ENCODE peak calls at places on chromosomes 1 and 21, in eight cellular contexts. O is cardiac muscle cell, I is endodermal cell, H is brain microvascular endothelial cell, G is mesothelial cell of epicardium, N is dorsolateral prefrontal cortex, C is GM20000, X is adrenal gland. M is an unnamed sample.
A peak's percentile ranks its signal among the peaks of the same experiment; 100 is the strongest.

GRCh38 chr1:58837886-58838285 is 54.0 kb upstream of the JUN start:
- DNase-seq in N (no peak), C (no peak), O (no peak), I (no peak), X (no peak), G (no peak), H (no peak), M (no peak)

GRCh38 chr1:58528518-58528917 is 18.0 kb downstream of the OMA1 start:
- DNase-seq in I (no peak), O (peak; percentile 84), H (peak; percentile 42), X (no peak), N (no peak), C (no peak), G (no peak), M (no peak)

GRCh38 chr1:156726549-156727226 is 1.6 kb upstream of the METTL25B start:
- DNase-seq in N (no peak), X (peak; percentile 78), C (peak; percentile 78), O (peak; percentile 76), G (no peak), I (peak; percentile 89), H (peak; percentile 69), M (peak; percentile 79)

GRCh38 chr1:53959664-53960250 is 13.6 kb downstream of the LRRC42 start:
- DNase-seq in H (no peak), O (peak; percentile 46), N (no peak), G (no peak), C (no peak), X (no peak), I (no peak), M (no peak)

GRCh38 chr1:9668080-9668479 is 16.5 kb downstream of the PIK3CD start:
- DNase-seq in I (no peak), H (no peak), X (no peak), O (no peak), G (no peak), C (no peak), N (no peak), M (no peak)

GRCh38 chr21:37437376-37438080 is 71.0 kb downstream of the DYRK1A start:
- DNase-seq in X (no peak), N (no peak), I (no peak), H (no peak), G (no peak), C (no peak), O (no peak), M (no peak)

GRCh38 chr1:56080123-56080522 is 499.2 kb downstream of the PLPP3 start:
- DNase-seq in H (no peak), X (no peak), O (no peak), I (no peak), N (no peak), C (no peak), G (no peak), M (no peak)

GRCh38 chr1:22838965-22839364 is 128.3 kb downstream of the EPHB2 start:
- DNase-seq in O (no peak), G (no peak), C (no peak), X (no peak), H (no peak), I (no peak), N (no peak), M (no peak)

GRCh38 chr21:46256501-46256994 is 28.0 kb upstream of the LSS start:
- DNase-seq in N (no peak), G (no peak), H (no peak), I (no peak), X (peak; percentile 73), O (no peak), C (no peak), M (no peak)

GRCh38 chr1:23169219-23169575 is 541 bp upstream of the LUZP1 start:
- DNase-seq in H (no peak), X (no peak), N (no peak), I (no peak), C (no peak), O (no peak), G (no peak), M (no peak)

GRCh38 chr21:32602099-32602498 is 10.1 kb downstream of the CFAP298 start:
- DNase-seq in O (no peak), H (no peak), C (no peak), I (no peak), G (no peak), N (no peak), X (no peak), M (no peak)

GRCh38 chr1:67594764-67595163 is 90.2 kb upstream of the GADD45A start:
- DNase-seq in C (no peak), O (no peak), N (no peak), H (no peak), X (no peak), G (no peak), I (no peak), M (no peak)

GRCh38 chr1:99659755-99660210 is 13.9 kb downstream of the PALMD start:
- DNase-seq in N (no peak), C (no peak), X (no peak), G (no peak), H (no peak), O (peak; percentile 27), I (no peak), M (no peak)

GRCh38 chr21:33584455-33584854 is 4.0 kb downstream of the DONSON start:
- DNase-seq in N (no peak), I (no peak), H (no peak), G (no peak), C (no peak), X (no peak), O (peak; percentile 16), M (no peak)

DNA sequence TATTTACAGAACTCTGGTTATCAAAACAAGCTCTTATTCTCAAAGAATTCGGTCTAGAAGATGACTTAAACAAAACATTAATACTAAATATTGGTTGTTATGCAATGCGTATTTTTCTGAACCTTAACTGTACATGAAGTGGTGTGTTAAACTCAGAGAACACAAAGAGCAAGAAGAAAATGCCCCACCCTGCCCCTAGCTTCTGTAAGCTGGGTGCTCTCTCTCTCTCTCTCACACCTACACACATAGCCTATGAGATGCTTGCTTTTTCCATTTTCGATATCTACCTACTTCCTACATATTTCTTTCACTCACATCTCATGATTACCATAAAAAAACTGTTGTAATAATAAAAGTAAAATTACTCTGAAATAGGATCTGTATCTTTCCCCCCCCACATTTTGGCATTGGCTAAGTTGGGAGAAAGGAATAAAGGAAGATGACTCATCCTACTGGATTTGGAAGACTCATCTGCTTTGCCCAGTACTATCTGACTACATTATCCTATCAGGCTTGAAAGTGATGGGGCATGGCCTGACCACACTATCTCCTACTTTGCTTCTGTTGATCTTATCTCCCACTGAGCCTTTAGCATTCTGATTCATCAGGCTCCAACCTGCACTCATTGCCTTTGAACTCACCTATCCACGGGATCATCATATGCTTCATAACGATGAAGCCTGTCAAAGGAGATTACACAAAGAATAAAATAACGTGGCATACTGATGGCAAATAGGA is 2.9 kb downstream of the CRYZ start:
- DNase-seq in C (no peak), X (no peak), O (peak; percentile 42), H (peak; percentile 48), N (no peak), G (no peak), I (peak; percentile 53), M (no peak)
- TF ChIP-seq CTCF in C (no peak), X (no peak), O (no peak), H (no peak), N (no peak), G (no peak), I (no peak), M (no peak)

GRCh38 chr1:3911521-3911845 is 11.4 kb upstream of the C1orf174 start:
- DNase-seq in N (no peak), G (no peak), H (no peak), X (no peak), O (no peak), C (no peak), I (no peak), M (no peak)

GRCh38 chr1:3910049-3910731 is 10.1 kb upstream of the C1orf174 start:
- DNase-seq in O (no peak), X (no peak), N (peak; percentile 39), I (no peak), G (no peak), H (no peak), C (no peak), M (no peak)

GRCh38 chr1:3911981-3912808 is 12.1 kb upstream of the C1orf174 start:
- DNase-seq in O (no peak), X (no peak), C (no peak), N (peak; percentile 38), G (no peak), H (no peak), I (no peak), M (no peak)

GRCh38 chr1:3909615-3910014 is 9.5 kb upstream of the C1orf174 start:
- DNase-seq in O (no peak), N (peak; percentile 16), X (no peak), H (no peak), C (no peak), I (no peak), G (no peak), M (no peak)

GRCh38 chr1:3910769-3911520 is 10.9 kb upstream of the C1orf174 start:
- DNase-seq in I (peak; percentile 96), C (peak; percentile 85), N (peak; percentile 64), G (peak; percentile 89), X (peak; percentile 78), O (peak; percentile 58), H (peak; percentile 28), M (peak; percentile 80)
- TF ChIP-seq CTCF in I (peak; percentile 95), C (peak; percentile 84), N (peak; percentile 78), G (peak; percentile 79), X (peak; percentile 62), O (peak; percentile 67), H (peak; percentile 85), M (peak; percentile 68)

DNA sequence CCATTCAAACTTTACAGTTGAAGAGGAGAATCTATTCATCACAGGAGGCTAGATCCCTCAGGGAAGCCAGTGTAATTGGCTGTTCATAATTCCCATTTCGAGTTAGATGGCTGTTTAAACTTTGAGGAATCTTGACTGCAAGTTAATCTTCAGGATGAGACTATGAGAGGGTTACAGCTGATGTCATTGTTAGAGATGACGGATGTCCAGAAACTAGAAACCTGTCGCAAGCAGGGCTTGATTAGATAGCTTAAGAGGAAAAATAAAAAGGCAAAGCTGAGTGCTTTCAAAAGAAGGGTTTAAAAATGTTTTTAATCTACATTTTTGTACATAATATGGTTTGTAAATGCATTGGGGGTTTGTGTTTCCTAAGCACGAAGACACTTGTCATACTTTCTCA is 156.9 kb downstream of the ADSS2 start:
- DNase-seq in G (no peak), H (no peak), N (no peak), C (no peak), O (no peak), I (no peak), X (no peak), M (no peak)
- TF ChIP-seq CTCF in G (no peak), H (no peak), N (no peak), C (no peak), O (no peak), I (no peak), X (no peak), M (no peak)

DNA sequence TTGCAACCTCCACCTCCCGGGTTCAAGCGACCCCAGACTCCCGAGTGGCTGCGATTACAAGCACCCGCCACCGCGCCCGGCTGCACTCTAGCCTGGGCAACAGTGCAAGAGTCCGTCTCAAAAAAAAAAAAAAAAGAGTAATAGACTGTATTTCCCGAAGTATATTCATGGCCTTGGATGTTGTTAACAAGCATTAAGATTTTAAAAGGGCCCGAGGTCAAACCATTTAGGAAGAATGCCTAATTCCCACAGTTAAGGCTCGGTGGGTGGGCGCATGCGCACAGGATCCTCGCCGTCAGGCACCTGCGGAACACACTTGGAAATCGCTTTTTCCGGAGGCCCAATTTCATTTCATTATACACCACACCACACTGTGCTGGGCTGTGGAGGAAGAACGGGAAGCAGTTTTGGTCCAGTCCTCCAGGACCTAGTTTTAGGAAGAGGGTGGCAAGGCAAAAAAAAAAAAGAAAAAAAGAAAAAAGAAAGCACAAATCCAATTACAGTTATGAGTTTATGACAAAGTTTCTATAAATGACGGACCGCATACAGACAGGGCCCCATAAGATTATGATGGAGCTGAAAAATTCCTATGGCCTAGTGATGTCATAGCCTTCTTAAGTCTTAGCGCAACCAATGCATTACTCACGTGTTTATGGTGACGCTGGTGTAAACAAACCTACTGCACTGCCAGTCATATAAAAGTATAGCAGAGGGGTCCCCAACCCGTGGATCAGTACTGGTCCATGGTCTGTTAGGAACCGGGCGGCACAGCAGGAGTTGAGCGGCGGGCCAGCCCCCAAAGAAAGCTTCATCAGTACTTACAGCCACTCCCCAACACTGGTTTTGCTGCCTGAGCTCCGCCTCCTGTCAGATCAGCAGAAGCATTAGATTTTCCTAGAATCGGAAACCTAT is 38.2 kb downstream of the H3-3A start:
- DNase-seq in N (no peak), G (no peak), O (peak; percentile 66), I (peak; percentile 77), X (no peak), H (peak; percentile 24), C (peak; percentile 54), M (peak; percentile 56)
- TF ChIP-seq CTCF in N (no peak), G (no peak), O (no peak), I (peak; percentile 43), X (no peak), H (no peak), C (no peak), M (no peak)